ENCODE peak calls at places on chromosome 11, in four cellular contexts. P is cardiac fibroblast, V is PC-9, O is retinal pigment epithelial cell. I is an unnamed sample.

GRCh38 chr11:8863838-8864237 is 47.2 kb upstream of the AKIP1 start:
- DNase-seq in P (peak; percentile 58), O (no peak), V (peak; percentile 47), I (peak; percentile 45)

GRCh38 chr11:118998822-118999221 is 884 bp downstream of the CENATAC start:
- DNase-seq in P (peak; percentile 63), V (peak; percentile 92), O (peak; percentile 86), I (peak; percentile 77)

GRCh38 chr11:78200061-78200460 is 11.3 kb downstream of the USP35 start:
- DNase-seq in O (no peak), P (no peak), V (no peak), I (no peak)

GRCh38 chr11:65454311-65454695 is 31.7 kb downstream of the NEAT1 start:
- DNase-seq in V (no peak), O (no peak), P (peak; percentile 48), I (no peak)

GRCh38 chr11:21301981-21302380 is 632.6 kb downstream of the NELL1 start:
- DNase-seq in P (no peak), O (no peak), V (no peak), I (no peak)

GRCh38 chr11:119624102-119624615 is 104.8 kb downstream of the NECTIN1 start:
- DNase-seq in P (no peak), O (no peak), V (no peak), I (no peak)

GRCh38 chr11:134626032-134626431 is 214.0 kb upstream of the B3GAT1 start:
- DNase-seq in O (no peak), V (no peak), P (no peak), I (no peak)

GRCh38 chr11:104051806-104052205 is 15.4 kb downstream of the DDI1 start:
- DNase-seq in P (peak; percentile 64), O (no peak), V (no peak), I (peak; percentile 87)

GRCh38 chr11:126352934-126353801 is 2.3 kb upstream of the ST3GAL4 start:
- DNase-seq in V (peak; percentile 82), O (peak; percentile 87), P (no peak), I (peak; percentile 89)

GRCh38 chr11:95389427-95389826 is 158.4 kb upstream of the SESN3 start:
- DNase-seq in V (no peak), O (no peak), P (no peak), I (no peak)

GRCh38 chr11:30605036-30605435 is 18.9 kb upstream of the MPPED2 start:
- DNase-seq in O (no peak), V (no peak), P (no peak), I (no peak)

GRCh38 chr11:14446701-14447169 is 52.9 kb downstream of the COPB1 start:
- DNase-seq in P (no peak), O (no peak), V (peak; percentile 67), I (no peak)

GRCh38 chr11:69584160-69584559 is 56.8 kb upstream of the CCND1 start:
- DNase-seq in O (no peak), V (no peak), P (no peak), I (no peak)

GRCh38 chr11:69585385-69585784 is 55.6 kb upstream of the CCND1 start:
- DNase-seq in P (no peak), V (no peak), O (no peak), I (no peak)

GRCh38 chr11:69588270-69588669 is 52.7 kb upstream of the CCND1 start:
- DNase-seq in V (no peak), P (peak; percentile 43), O (no peak), I (peak; percentile 61)

GRCh38 chr11:69583068-69583467 is 57.9 kb upstream of the CCND1 start:
- DNase-seq in P (no peak), O (no peak), V (no peak), I (no peak)

DNA sequence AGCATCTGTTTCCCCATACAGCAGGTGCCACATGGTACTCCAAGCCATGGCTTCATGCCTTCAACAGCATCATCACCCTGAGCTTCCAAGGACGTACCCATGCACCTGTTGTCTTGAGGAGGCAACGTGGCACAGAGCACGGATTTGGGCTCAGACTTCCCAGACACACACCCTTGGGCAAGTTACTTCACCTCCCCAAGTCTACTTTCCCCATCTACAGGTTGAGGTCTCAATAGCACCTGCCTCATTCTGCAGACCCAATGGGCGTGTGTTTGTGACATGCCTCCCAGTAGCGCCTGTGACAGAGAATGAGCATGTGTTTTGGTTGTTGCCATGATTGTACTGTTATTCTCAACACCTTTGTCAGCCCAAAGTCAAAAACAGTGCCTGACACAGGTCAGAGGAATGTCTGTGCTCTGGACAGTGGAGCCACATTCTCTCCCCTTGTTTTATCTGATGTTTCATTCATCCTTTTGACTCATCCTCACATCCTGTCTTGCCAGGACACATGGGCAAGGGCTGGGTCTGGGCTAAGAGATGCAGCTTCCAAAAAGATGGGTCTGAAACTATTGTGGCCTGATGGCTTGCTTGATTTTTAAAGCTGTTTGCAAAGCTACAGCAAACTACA is 53.4 kb upstream of the CCND1 start:
- DNase-seq in O (no peak), V (no peak), P (peak; percentile 9), I (peak; percentile 52)
- TF ChIP-seq CTCF in O (no peak), V (no peak), P (no peak), I (no peak)

GRCh38 chr11:125331357-125331756 is 164.7 kb downstream of the FEZ1 start:
- DNase-seq in P (no peak), O (no peak), V (no peak), I (no peak)
- TF ChIP-seq CTCF in P (no peak), O (no peak), V (no peak), I (no peak)

DNA sequence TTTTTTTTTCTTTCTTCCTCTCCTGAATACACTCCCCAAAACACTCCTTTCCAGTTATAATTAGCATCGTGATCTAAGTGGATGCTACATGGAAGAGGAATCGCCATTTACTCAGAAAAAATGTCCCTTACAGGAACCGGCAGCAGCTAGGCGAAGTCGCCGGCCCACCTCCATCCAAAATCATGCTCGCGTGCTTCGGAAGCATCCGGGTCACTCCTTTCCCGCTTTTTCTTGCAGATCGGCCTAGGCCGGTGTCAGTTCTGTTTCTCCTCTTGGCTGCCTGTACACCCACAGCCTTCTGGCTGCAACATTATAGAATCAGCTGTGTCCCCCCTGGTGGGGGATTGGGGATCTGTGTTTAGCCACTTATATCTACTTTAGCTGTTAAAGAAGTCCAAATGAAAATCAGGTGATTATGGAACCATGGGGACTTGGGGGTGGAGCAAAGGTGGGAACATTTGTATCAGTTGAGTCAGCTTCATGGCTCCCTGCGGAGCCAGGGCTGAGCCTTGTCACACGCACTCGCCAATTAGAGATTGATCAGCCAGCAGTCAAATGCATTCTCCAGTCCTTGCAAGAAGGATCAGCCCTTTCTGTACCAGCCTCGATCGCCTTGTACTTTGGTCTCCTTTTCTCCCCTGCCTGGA is 36.3 kb downstream of the ASRGL1 start:
- DNase-seq in P (no peak), O (peak; percentile 52), V (no peak), I (no peak)
- TF ChIP-seq CTCF in P (no peak), O (peak; percentile 18), V (no peak), I (no peak)

DNA sequence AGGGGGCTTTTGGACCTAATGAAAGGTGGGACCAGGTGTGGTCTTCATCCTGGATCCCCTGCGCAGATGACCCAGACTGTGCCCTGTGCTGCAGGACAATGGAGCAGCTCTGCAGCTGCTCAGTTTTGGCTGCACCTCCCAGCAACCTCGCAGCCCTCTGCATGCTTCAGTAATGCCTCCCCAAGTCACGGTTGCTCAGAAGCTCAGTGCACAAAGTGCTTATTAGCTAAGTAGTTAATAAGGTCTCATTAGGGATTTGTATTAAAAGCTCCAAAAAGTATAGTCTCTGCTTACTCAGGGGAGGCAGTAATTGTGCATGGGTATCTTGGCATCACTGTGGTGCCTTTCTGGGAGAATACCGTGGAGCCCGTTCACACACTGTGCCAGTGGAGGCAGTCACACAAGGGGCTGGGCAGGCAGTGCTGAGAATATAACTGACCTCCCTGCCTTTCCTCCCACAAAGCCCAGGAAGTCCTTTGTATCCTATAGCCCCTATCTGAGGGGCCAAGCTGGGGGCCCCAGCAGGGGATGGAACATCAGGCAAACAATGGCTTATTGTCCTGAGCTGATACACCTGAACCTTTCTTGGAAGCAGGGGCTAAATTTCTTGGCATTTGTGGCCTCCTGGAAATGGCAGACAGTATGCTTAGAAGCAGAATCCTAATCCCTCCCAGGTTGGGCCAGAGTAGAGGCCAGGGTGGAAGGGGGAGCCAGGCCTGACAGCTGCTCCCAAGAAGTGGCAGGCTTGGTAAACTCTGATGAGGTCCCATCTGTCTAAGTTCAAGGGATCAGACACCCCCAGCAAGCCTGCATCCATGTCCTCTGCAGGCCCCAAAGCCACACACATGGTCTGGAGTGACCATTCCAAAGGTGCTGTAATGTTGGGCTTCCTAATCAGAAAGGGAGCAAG is 125.5 kb upstream of the PARVA start:
- DNase-seq in P (no peak), V (no peak), O (no peak), I (no peak)
- TF ChIP-seq CTCF in P (no peak), V (no peak), O (no peak), I (no peak)

GRCh38 chr11:74121804-74122203 is 49.0 kb downstream of the C2CD3 start:
- DNase-seq in O (no peak), P (no peak), V (no peak), I (no peak)

GRCh38 chr11:74123008-74123448 is 47.8 kb downstream of the C2CD3 start:
- DNase-seq in V (no peak), P (peak; percentile 43), O (no peak), I (no peak)
- TF ChIP-seq CTCF in V (no peak), P (no peak), O (peak; percentile 11), I (no peak)

GRCh38 chr11:131672191-131672590 is 301.8 kb downstream of the NTM start:
- DNase-seq in O (no peak), V (no peak), P (no peak), I (no peak)

GRCh38 chr11:131670876-131671275 is 300.5 kb downstream of the NTM start:
- DNase-seq in O (no peak), P (no peak), V (no peak), I (no peak)

GRCh38 chr11:131671320-131671719 is 300.9 kb downstream of the NTM start:
- DNase-seq in V (no peak), O (no peak), P (no peak), I (no peak)

GRCh38 chr11:131674051-131674755 is 303.8 kb downstream of the NTM start:
- DNase-seq in P (peak; percentile 81), V (peak; percentile 41), O (no peak), I (peak; percentile 20)

GRCh38 chr11:131671764-131672163 is 301.3 kb downstream of the NTM start:
- DNase-seq in P (no peak), O (no peak), V (no peak), I (no peak)
- TF ChIP-seq CTCF in P (no peak), O (peak; percentile 43), V (no peak), I (no peak)

I was measured in MCF 10A.